ENCODE peak calls at places on chromosome 10, in six cellular contexts. G, O, B, D, W and F are unnamed samples.

GRCh38 chr10:107487284-107487683 is 322.8 kb upstream of the SORCS1 start:
- DNase-seq in D (no peak), W (no peak), B (no peak), O (no peak), G (no peak), F (no peak)

GRCh38 chr10:123771877-123772644 is 105.9 kb downstream of the GPR26 start:
- DNase-seq in G (no peak), O (no peak), B (no peak), D (no peak), W (no peak), F (no peak)

GRCh38 chr10:100791254-100792058 is 46.1 kb downstream of the PAX2 start:
- DNase-seq in D (no peak), O (no peak), B (no peak), G (no peak), W (no peak), F (peak; percentile 9)

GRCh38 chr10:106802949-106803348 is 361.6 kb downstream of the SORCS1 start:
- DNase-seq in W (no peak), D (no peak), O (no peak), G (no peak), B (no peak), F (no peak)

GRCh38 chr10:34203966-34204630 is 611.0 kb downstream of the PARD3 start:
- DNase-seq in W (no peak), B (no peak), G (no peak), D (no peak), O (no peak), F (no peak)

GRCh38 chr10:114682121-114682520 is 24.0 kb upstream of the ABLIM1 start:
- DNase-seq in W (no peak), B (no peak), O (no peak), D (no peak), G (no peak), F (no peak)

GRCh38 chr10:91380873-91381561 is 29.1 kb upstream of the HECTD2 start:
- DNase-seq in W (no peak), B (no peak), O (no peak), G (no peak), D (no peak), F (peak; percentile 35)

GRCh38 chr10:51183783-51184182 is 109.5 kb downstream of the PRKG1 start:
- DNase-seq in W (no peak), B (no peak), G (no peak), O (no peak), D (no peak), F (no peak)

GRCh38 chr10:118523775-118524174 is 71.7 kb downstream of the PRLHR start:
- DNase-seq in B (no peak), O (no peak), D (no peak), W (no peak), G (no peak), F (no peak)

GRCh38 chr10:76353124-76353851 is 921.9 kb downstream of the LRMDA start:
- DNase-seq in G (no peak), O (no peak), B (no peak), D (no peak), W (no peak), F (no peak)

GRCh38 chr10:114974625-114975421 is 36.8 kb downstream of the TRUB1 start:
- DNase-seq in O (no peak), G (no peak), W (no peak), B (no peak), D (no peak), F (peak; percentile 16)

GRCh38 chr10:132096223-132096622 is 30.5 kb downstream of the JAKMIP3 start:
- DNase-seq in G (no peak), D (no peak), O (no peak), W (no peak), B (no peak), F (peak; percentile 26)

GRCh38 chr10:91340613-91341362 is 69.4 kb upstream of the HECTD2 start:
- DNase-seq in D (no peak), O (no peak), B (no peak), G (no peak), W (no peak), F (peak; percentile 74)

GRCh38 chr10:12914111-12914510 is 87.4 kb downstream of the CCDC3 start:
- DNase-seq in W (no peak), D (no peak), G (no peak), B (no peak), O (no peak), F (no peak)

GRCh38 chr10:58817499-58817898 is 304.8 kb downstream of the BICC1 start:
- DNase-seq in D (no peak), B (no peak), O (no peak), G (no peak), W (no peak), F (no peak)

GRCh38 chr10:123097039-123097438 is 38.7 kb upstream of the HMX3 start:
- DNase-seq in B (no peak), W (no peak), O (no peak), D (no peak), G (no peak), F (no peak)

GRCh38 chr10:11610855-11611247 is 599 bp downstream of the USP6NL start:
- DNase-seq in D (no peak), B (no peak), G (no peak), O (no peak), W (no peak), F (peak; percentile 63)

GRCh38 chr10:50421026-50421719 is 169.9 kb upstream of the ASAH2 start:
- DNase-seq in G (no peak), O (no peak), B (no peak), W (no peak), D (no peak), F (peak; percentile 59)